ENCODE peak calls at places on chromosomes 4 and X, in six cellular contexts. B is IMR-90, A is neuronal stem cell, H is mesenchymal stem cell, S is H1, G is trophoblast cell. Q is an unnamed sample.

GRCh38 chrX:68462653-68463052 is 29.4 kb upstream of the OPHN1 start:
- DNase-seq in B (peak; percentile 47), A (no peak), H (peak; percentile 67), S (no peak), G (peak; percentile 38), Q (peak; percentile 28)

GRCh38 chr4:16197842-16198241 is 28.4 kb downstream of the TAPT1 start:
- DNase-seq in B (no peak), A (no peak), H (no peak), S (no peak), G (no peak), Q (no peak)

GRCh38 chr4:40507977-40508376 is 121.7 kb downstream of the RBM47 start:
- DNase-seq in B (no peak), A (no peak), H (no peak), S (no peak), G (no peak), Q (no peak)

GRCh38 chrX:57752866-57753265 is 72.8 kb upstream of the NLRP2B start:
- DNase-seq in B (no peak), A (no peak), H (no peak), S (peak; percentile 41), G (no peak), Q (peak; percentile 29)

GRCh38 chr4:83413676-83414075 is 41.9 kb downstream of the HELQ start:
- DNase-seq in B (peak; percentile 21), A (no peak), H (no peak), S (no peak), G (no peak), Q (no peak)

GRCh38 chr4:102390438-102390837 is 45.2 kb upstream of the SLC39A8 start:
- DNase-seq in B (no peak), A (no peak), H (peak; percentile 22), S (no peak), G (no peak), Q (no peak)

GRCh38 chr4:73127839-73128448 is 58.4 kb upstream of the COX18 start:
- DNase-seq in B (peak; percentile 5), A (no peak), H (peak; percentile 38), S (no peak), G (no peak), Q (no peak)

GRCh38 chrX:72634321-72634720 is 61.7 kb upstream of the HDAC8 start:
- DNase-seq in B (no peak), A (no peak), H (no peak), S (no peak), G (no peak), Q (no peak)

GRCh38 chr4:104447346-104447745 is 47.3 kb downstream of the CXXC4 start:
- DNase-seq in B (no peak), A (no peak), H (peak; percentile 24), S (no peak), G (no peak), Q (no peak)

GRCh38 chr4:143025111-143025704 is 159.5 kb upstream of the USP38 start:
- DNase-seq in B (peak; percentile 33), A (no peak), H (peak; percentile 9), S (no peak), G (peak; percentile 3), Q (peak; percentile 53)

GRCh38 chrX:70480660-70481018 is 36.0 kb downstream of the DLG3 start:
- DNase-seq in B (no peak), A (no peak), H (peak; percentile 62), S (no peak), G (no peak), Q (no peak)

GRCh38 chr4:2862528-2862927 is 18.9 kb downstream of the ADD1 start:
- DNase-seq in B (peak; percentile 41), A (no peak), H (peak; percentile 81), S (peak; percentile 43), G (no peak), Q (peak; percentile 56)

GRCh38 chrX:95056901-95057300 is 1382.9 kb downstream of the FAM133A start:
- DNase-seq in B (peak; percentile 4), A (no peak), H (no peak), S (no peak), G (no peak), Q (no peak)

GRCh38 chr4:53620956-53621355 is 29.7 kb upstream of the LNX1 start:
- DNase-seq in B (no peak), A (no peak), H (no peak), S (no peak), G (no peak), Q (no peak)

GRCh38 chr4:165248102-165248501 is 40.7 kb downstream of the KLHL2 start:
- DNase-seq in B (no peak), A (no peak), H (no peak), S (no peak), G (no peak), Q (no peak)

GRCh38 chr4:14368391-14368790 is 633.9 kb upstream of the CPEB2 start:
- DNase-seq in B (no peak), A (no peak), H (no peak), S (no peak), G (no peak), Q (no peak)

DNA sequence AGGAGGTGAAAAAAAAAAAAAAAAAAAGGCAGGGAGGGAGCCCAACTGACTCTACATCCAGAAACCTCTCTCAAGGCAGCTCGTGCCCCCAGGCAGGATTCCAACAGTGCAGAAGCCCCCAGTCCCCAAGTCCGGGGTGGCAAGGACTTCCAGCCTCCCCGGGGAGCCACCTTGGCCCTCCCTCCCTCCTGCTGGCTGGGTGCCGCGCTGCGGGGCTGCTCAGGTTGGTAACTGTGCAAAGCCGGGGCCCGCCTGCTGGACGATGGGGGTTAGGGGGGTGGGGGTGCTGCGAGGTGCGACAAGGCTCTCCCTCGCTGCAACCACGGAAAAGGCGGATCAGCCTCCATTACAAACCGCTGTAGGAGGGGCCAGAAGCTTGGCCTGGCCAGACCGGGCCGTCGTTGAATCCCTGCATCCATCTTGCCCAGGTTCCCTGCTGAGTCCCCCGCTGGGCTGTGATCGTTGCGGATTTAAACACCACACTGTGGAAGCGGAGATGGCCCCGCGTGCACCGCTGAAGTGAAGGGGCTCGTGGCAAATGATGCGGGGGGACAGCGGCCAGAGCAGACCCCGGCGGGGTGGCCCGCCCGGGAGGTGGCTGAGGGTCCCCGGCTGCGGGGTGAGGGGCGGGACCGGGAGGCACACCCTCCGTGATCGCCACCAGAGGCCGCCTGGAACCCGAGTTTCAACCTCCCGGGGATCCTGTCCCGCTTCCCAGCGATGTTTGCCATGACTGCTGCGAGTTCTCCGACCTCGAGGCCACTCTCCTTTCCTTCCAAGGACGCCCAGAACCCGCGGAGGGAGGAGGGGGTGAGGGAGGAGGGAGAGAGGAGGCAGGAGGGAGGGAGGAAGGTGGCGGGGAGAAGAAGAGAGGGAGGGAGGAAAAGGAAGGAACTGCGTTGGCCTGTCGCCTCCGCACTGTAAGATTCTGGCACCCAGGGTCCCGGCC is 58.0 kb upstream of the DDX3X start:
- DNase-seq in B (peak; percentile 57), A (peak; percentile 20), H (peak; percentile 63), S (peak; percentile 62), G (peak; percentile 19), Q (peak; percentile 69)
- H4K8ac ChIP-seq in B (peak overlapping the region; percentile 87), A (no peak overlapping the region), H (peak overlapping the region; percentile 95), S (peak overlapping the region; percentile 11), G (peak overlapping the region; percentile 91), Q (no peak overlapping the region)

DNA sequence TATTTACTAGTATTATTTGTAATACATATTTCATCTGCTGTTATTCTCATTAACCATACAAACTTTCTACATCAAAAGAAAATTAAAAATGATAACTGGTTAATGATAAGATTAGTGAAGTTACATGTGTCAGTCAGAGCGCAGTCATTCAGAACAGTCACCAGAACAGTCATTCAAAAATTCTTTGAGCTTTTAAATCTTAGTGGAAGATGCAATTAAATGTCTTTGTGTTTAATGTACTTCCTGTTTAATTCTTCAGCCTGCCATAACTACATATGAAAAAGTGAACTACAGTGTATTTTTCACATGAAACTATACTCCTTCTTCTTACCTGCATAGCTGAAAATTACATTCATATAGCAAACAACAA is 179.7 kb upstream of the NDST4 start:
- DNase-seq in B (no peak), A (no peak), H (no peak), S (no peak), G (no peak), Q (no peak)
- H3K27ac ChIP-seq in B (no peak overlapping the region), A (no peak overlapping the region), H (no peak overlapping the region), S (no peak overlapping the region), G (no peak overlapping the region), Q (no peak overlapping the region)

GRCh38 chr4:81736324-81736723 is 264.6 kb upstream of the RASGEF1B start:
- DNase-seq in B (no peak), A (no peak), H (no peak), S (no peak), G (no peak), Q (no peak)

GRCh38 chr4:81740492-81740891 is 268.8 kb upstream of the RASGEF1B start:
- DNase-seq in B (no peak), A (no peak), H (no peak), S (no peak), G (no peak), Q (no peak)

GRCh38 chr4:81732980-81733379 is 261.3 kb upstream of the RASGEF1B start:
- DNase-seq in B (no peak), A (no peak), H (no peak), S (no peak), G (peak; percentile 92), Q (no peak)

GRCh38 chr4:81738891-81739290 is 267.2 kb upstream of the RASGEF1B start:
- DNase-seq in B (no peak), A (no peak), H (no peak), S (no peak), G (no peak), Q (no peak)

GRCh38 chr4:81737865-81738559 is 266.3 kb upstream of the RASGEF1B start:
- DNase-seq in B (no peak), A (no peak), H (no peak), S (no peak), G (no peak), Q (no peak)
- H3K14ac ChIP-seq in B (no peak overlapping the region), A (no peak overlapping the region), H (no peak overlapping the region), S (no peak overlapping the region), G (no peak overlapping the region), Q (no peak overlapping the region)

DNA sequence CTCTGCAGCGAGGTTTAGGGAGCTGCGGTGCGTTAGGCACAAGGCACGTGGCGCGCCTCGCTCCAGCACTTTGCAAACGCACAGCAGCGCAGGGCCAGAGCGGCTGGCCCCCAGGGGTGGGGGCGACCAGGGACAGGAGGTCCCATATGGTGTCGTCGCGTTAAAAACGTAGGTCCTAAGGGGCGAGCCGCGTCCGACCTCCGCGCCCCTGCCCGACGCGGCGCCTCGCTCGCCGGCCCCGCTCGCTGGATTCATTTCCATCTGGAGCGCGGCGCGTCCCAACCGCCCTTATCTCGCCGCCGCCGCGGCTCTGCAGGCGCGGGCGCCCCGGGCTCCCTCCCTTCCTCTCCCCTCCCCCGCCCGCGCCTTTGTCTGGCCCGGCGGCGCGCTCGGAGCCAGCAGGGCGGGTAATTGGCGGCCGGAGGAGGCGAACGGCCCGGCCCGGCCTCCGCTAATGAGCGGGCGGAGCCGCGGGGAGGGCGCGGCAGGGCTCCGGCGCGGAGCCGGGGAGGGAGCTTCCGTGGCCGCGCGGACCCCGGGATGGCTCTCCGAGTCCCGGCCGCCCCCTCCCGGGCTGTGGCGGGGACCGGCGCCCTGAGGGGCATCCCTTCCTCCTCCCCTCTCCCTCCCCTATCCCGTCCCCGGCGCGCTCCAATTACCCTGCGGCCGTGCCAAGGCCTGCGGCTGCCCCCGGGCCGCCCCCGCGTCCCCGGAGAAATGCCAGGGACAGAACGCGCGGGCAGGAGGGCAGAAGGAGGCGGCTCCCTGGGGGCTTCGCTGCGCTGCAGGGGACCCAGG is 409.0 kb downstream of the BCOR start:
- DNase-seq in B (peak; percentile 7), A (peak; percentile 71), H (peak; percentile 50), S (peak; percentile 63), G (peak; percentile 48), Q (peak; percentile 75)
- H4K8ac ChIP-seq in B (no peak overlapping the region), A (peak overlapping the region; percentile 98), H (no peak overlapping the region), S (peak overlapping the region; percentile 5), G (peak overlapping the region; percentile 82), Q (no peak overlapping the region)

Q was measured in H9.